ENCODE peak calls at places on chromosomes 3 and 15, in nine cellular contexts. S is mammary epithelial cell; F is endodermal cell; D is tibial artery; U is lower lobe of right lung; Y is CD8-positive, alpha-beta T cell; C is left ventricle myocardium inferior; H is brain microvascular endothelial cell; M is endothelial cell of umbilical vein. J is an unnamed sample.
A peak's percentile ranks its signal among the peaks of the same experiment; 100 is the strongest.

GRCh38 chr3:196942915-196943277 is 568 bp upstream of the NCBP2 start:
- DNase-seq in S (peak; percentile 39), F (peak; percentile 60), D (no peak), U (no peak), Y (no peak), C (no peak), H (no peak), M (no peak), J (peak; percentile 17)

GRCh38 chr3:39158138-39158715 is 4.8 kb upstream of the CSRNP1 start:
- DNase-seq in S (no peak), F (no peak), D (no peak), U (no peak), Y (no peak), C (no peak), H (no peak), M (no peak), J (no peak)

GRCh38 chr3:192915306-192915705 is 2.4 kb downstream of the MB21D2 start:
- DNase-seq in S (no peak), F (peak; percentile 72), D (no peak), U (no peak), Y (no peak), C (no peak), H (peak; percentile 53), M (peak; percentile 32), J (peak; percentile 77)

GRCh38 chr3:58657571-58658141 is 8.9 kb downstream of the FAM3D start:
- DNase-seq in S (no peak), F (no peak), D (peak; percentile 56), U (no peak), Y (no peak), C (no peak), H (no peak), M (no peak), J (no peak)

GRCh38 chr3:136979684-136980083 is 21.9 kb downstream of the IL20RB start:
- DNase-seq in S (peak; percentile 51), F (no peak), D (no peak), U (no peak), Y (no peak), C (no peak), H (no peak), M (no peak), J (no peak)

GRCh38 chr15:66563126-66563525 is 2.7 kb downstream of the LCTL start:
- DNase-seq in S (no peak), F (no peak), D (no peak), U (no peak), Y (no peak), C (no peak), H (no peak), M (no peak), J (no peak)

GRCh38 chr3:73094951-73095350 is 33.5 kb downstream of the EBLN2 start:
- DNase-seq in S (no peak), F (peak; percentile 88), D (no peak), U (no peak), Y (no peak), C (peak; percentile 37), H (no peak), M (no peak), J (peak; percentile 88)

GRCh38 chr3:186002884-186003472 is 65.2 kb upstream of the TRA2B start:
- DNase-seq in S (peak; percentile 41), F (peak; percentile 78), D (no peak), U (no peak), Y (no peak), C (no peak), H (no peak), M (peak; percentile 31), J (peak; percentile 73)

GRCh38 chr3:192920406-192920805 is 2.8 kb upstream of the MB21D2 start:
- DNase-seq in S (no peak), F (no peak), D (no peak), U (no peak), Y (no peak), C (no peak), H (no peak), M (no peak), J (no peak)

DNA sequence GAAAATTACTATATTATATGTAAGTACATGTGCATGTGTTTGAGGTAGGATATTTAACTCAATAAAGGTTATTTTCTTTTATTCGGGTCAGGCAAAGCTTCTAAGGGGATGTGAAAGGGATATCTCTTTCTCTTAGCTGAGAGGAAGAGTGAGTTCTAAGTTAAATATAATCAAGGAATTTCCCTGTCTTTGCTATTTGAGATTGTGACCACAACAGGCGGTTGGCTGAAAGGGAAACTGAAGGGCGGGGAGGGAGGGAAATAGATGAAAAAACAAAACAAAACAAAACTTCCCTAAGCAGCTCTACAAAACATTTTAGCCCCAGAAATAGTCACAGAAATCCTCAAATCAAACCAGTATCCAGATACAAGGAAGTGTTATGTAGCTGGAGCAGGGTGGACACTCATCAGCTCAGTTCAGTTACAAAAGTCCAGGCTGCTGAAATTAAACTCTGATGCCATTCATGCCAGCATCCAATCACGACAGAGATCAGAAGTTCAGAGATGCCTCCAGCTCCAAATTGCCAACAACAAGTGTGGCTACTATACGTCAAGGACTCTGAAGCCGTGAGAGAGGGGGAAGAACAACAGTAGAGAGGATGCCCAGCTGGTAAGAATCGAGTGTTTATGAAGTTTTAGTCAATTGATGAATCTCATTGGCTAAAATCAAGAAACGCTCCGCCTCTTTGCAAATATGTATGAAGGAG is 369 bp upstream of the TP63 start:
- DNase-seq in S (no peak), F (no peak), D (no peak), U (no peak), Y (no peak), C (no peak), H (peak; percentile 14), M (no peak), J (no peak)
- H3K4me3 ChIP-seq in S (no peak overlapping the region), F (no peak overlapping the region), D (peak overlapping the region; percentile 4), U (peak overlapping the region; percentile 9), Y (no peak overlapping the region), C (peak overlapping the region; percentile 56), H (peak overlapping the region; percentile 42), M (no peak overlapping the region), J (no peak overlapping the region)

DNA sequence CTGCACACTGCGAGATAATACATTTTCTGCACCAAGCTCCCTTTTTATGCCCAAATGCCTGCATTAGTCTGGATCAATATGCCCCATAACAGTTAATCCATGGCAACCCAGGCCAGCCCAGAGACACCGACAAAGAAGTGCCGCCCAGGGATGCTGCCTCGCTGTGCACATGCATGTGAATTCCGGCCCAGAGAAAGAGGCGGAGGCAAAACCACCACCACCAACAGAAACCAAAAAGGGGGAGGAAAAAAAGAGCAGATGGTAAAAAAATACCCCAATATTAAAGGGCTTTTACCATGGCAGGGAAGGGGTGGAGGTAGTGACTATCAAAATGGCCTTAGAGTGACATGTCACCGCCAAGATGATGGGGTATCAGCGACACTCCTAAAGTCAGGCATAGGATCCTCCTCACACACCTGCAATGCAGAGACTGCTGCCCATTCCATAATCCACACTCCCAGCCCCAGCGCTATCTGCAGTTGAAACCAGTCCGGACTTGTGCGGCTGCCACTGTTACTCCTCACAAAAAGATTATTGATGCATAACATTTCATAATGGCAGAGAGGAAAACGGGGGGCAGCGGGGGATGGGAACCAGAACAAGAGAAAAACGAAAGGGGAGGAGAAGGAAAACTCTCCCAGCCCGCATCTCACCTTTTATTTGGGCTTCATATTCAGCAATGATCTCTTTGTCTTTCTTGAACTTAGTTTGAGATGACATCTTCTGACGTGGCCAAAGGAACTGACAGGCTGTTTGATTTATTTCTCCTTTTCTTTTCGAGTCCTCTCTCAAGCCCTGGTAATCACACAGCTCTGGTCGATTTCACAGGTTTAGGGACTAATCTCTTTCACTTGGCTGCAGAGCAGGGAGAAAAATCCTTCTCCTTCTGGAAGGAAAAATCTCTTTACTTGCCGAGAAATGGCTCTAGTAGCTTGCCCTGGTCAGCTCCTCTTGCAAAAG is 934 bp downstream of the SRGAP3 start:
- DNase-seq in S (peak; percentile 77), F (peak; percentile 54), D (no peak), U (no peak), Y (no peak), C (no peak), H (no peak), M (no peak), J (no peak)
- H3K27ac ChIP-seq in S (peak overlapping the region; percentile 84), F (peak overlapping the region; percentile 67), D (no peak overlapping the region), U (no peak overlapping the region), Y (no peak overlapping the region), C (peak overlapping the region; percentile 86), H (no peak overlapping the region), M (no peak overlapping the region), J (no peak overlapping the region)

GRCh38 chr3:174620138-174620537 is 239.0 kb upstream of the NAALADL2 start:
- DNase-seq in S (peak; percentile 9), F (no peak), D (no peak), U (no peak), Y (no peak), C (no peak), H (no peak), M (peak; percentile 6), J (peak; percentile 33)
- TF ChIP-seq CTCF in S (peak; percentile 38), F (peak; percentile 64), D (peak; percentile 28), U (no peak), Y (no peak), C (peak; percentile 36), H (peak; percentile 37), M (peak; percentile 5), J (peak; percentile 38)

DNA sequence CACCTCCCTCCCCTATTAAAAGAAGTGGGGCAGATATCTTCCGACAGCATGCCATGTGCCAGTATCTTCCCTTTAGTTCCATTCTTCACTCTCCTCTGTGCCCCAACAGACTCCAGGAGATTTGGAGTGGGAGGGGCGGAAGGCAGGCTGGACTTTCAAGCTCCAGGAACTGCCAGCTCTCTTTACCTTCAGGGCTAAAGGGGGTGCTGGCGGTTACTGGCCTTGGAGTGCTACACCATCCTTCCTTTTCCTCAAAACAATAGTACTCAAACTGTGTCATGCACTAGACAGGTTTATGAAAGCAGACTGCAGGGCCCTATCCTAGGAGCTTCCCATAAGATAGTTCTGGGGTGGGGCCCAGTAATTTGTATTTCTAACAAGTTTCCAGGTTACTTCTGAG is 6.0 kb downstream of the LINS1 start:
- DNase-seq in S (peak; percentile 23), F (no peak), D (no peak), U (no peak), Y (no peak), C (no peak), H (no peak), M (no peak), J (no peak)
- H3K4me3 ChIP-seq in S (peak overlapping the region; percentile 35), F (no peak overlapping the region), D (no peak overlapping the region), U (no peak overlapping the region), Y (peak overlapping the region; percentile 47), C (no peak overlapping the region), H (no peak overlapping the region), M (no peak overlapping the region), J (no peak overlapping the region)